ENCODE peak calls at places on chromosome 1, in ten cellular contexts. V is lower lobe of right lung; T is dorsolateral prefrontal cortex; K is MG63; Z is AG04450; X is testis; D is ovary; A is left ventricle myocardium inferior; P is CD8-positive, alpha-beta T cell; S is adrenal gland. L is an unnamed sample.

GRCh38 chr1:91730781-91731732 is 154.9 kb downstream of the TGFBR3 start:
- DNase-seq in D (peak; percentile 54), X (no peak), K (peak; percentile 41), V (peak; percentile 79), T (no peak), S (peak; percentile 88), A (peak; percentile 58), P (peak; percentile 30), Z (no peak), L (peak; percentile 62)

GRCh38 chr1:87644500-87645245 is 316.0 kb downstream of the LMO4 start:
- DNase-seq in V (no peak), Z (no peak), A (no peak), X (no peak), T (no peak), P (no peak), S (no peak), K (no peak), D (no peak), L (peak; percentile 44)

GRCh38 chr1:4655674-4656532 is 1.5 kb downstream of the AJAP1 start:
- DNase-seq in S (peak; percentile 18), D (peak; percentile 88), P (no peak), K (peak; percentile 62), A (peak; percentile 41), T (peak; percentile 93), X (peak; percentile 85), V (no peak), Z (no peak), L (peak; percentile 30)

GRCh38 chr1:50915621-50916020 is 44.4 kb downstream of the FAF1 start:
- DNase-seq in A (no peak), S (no peak), D (no peak), K (no peak), T (no peak), X (no peak), Z (no peak), P (no peak), V (no peak), L (no peak)

GRCh38 chr1:235759336-235759735 is 107.4 kb downstream of the LYST start:
- DNase-seq in S (no peak), D (no peak), K (no peak), X (no peak), Z (no peak), T (no peak), P (no peak), V (no peak), A (no peak), L (no peak)

GRCh38 chr1:147388969-147389368 is 146.5 kb downstream of the CHD1L start:
- DNase-seq in X (no peak), S (no peak), Z (no peak), T (no peak), V (no peak), P (no peak), D (no peak), A (no peak), K (no peak), L (no peak)

GRCh38 chr1:60277269-60277668 is 203.7 kb upstream of the C1orf87 start:
- DNase-seq in T (no peak), P (no peak), S (no peak), V (no peak), K (no peak), Z (no peak), X (no peak), D (no peak), A (no peak), L (no peak)

GRCh38 chr1:9120312-9120958 is 8.5 kb downstream of the GPR157 start:
- DNase-seq in T (no peak), V (peak; percentile 28), K (no peak), S (no peak), D (no peak), Z (no peak), X (no peak), A (no peak), P (no peak), L (no peak)

GRCh38 chr1:162387226-162388082 is 5.9 kb downstream of the C1orf226 start:
- DNase-seq in D (peak; percentile 67), X (peak; percentile 9), V (no peak), A (no peak), Z (no peak), P (no peak), S (no peak), T (no peak), K (no peak), L (no peak)

GRCh38 chr1:193458628-193459027 is 272.2 kb upstream of the B3GALT2 start:
- DNase-seq in A (no peak), S (no peak), V (no peak), K (no peak), Z (no peak), D (no peak), T (no peak), X (no peak), P (no peak), L (peak; percentile 39)

GRCh38 chr1:108540977-108541376 is 18.9 kb upstream of the EEIG2 start:
- DNase-seq in D (no peak), X (no peak), A (no peak), T (no peak), V (no peak), K (no peak), P (no peak), S (no peak), Z (no peak), L (no peak)

GRCh38 chr1:63774617-63775417 is 1.0 kb downstream of the ROR1 start:
- DNase-seq in Z (no peak), D (peak; percentile 66), X (peak; percentile 59), V (peak; percentile 59), P (no peak), S (no peak), K (peak; percentile 53), T (peak; percentile 34), A (peak; percentile 43), L (no peak)

GRCh38 chr1:229132106-229132443 is 138.8 kb upstream of the RAB4A start:
- DNase-seq in T (no peak), X (no peak), K (no peak), S (no peak), D (no peak), A (no peak), V (no peak), Z (no peak), P (no peak), L (no peak)

GRCh38 chr1:41021526-41022308 is at the start of gene SLFNL1:
- DNase-seq in Z (peak; percentile 30), D (no peak), T (no peak), V (no peak), A (peak; percentile 40), S (no peak), K (peak; percentile 29), X (peak; percentile 21), P (no peak), L (no peak)

DNA sequence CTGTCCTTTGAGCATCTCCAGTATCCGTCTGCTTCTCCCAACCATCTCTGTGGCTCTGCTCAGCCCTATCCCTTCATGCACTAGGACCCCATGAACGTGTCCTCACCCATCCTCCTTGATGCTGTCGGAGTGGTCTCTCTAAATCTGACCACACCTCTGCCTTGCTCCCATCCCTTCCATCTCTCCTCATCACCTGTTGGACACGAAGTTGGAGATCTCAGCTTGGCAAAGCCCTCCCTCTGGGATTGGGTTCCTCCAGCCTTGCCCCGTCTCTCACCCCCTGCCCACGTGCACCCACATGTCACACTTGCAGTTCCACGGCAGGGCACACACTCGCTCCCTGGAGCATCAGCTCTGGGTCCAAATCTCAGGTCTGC is 135.7 kb downstream of the ACTL8 start:
- DNase-seq in A (no peak), D (no peak), T (no peak), P (no peak), Z (no peak), S (no peak), X (no peak), K (no peak), V (no peak), L (no peak)
- H3K27me3 ChIP-seq in A (peaks cover 37% of the 10 kb centered on the region), D (no peaks in the 10 kb centered on the region), T (peaks cover 3% of the 10 kb centered on the region), P (no peaks in the 10 kb centered on the region), Z (peaks cover 22% of the 10 kb centered on the region), S (peaks cover 6% of the 10 kb centered on the region), X (no peaks in the 10 kb centered on the region), K (no peaks in the 10 kb centered on the region), V (peaks cover 26% of the 10 kb centered on the region), L (no peaks in the 10 kb centered on the region)

GRCh38 chr1:31689821-31690220 is 14.0 kb downstream of the COL16A1 start:
- DNase-seq in P (no peak), K (no peak), V (no peak), D (no peak), T (no peak), A (no peak), X (no peak), S (no peak), Z (peak; percentile 85), L (peak; percentile 95)

GRCh38 chr1:31690921-31691320 is 12.9 kb downstream of the COL16A1 start:
- DNase-seq in V (no peak), P (no peak), S (no peak), T (no peak), K (no peak), D (no peak), A (no peak), X (no peak), Z (no peak), L (no peak)

GRCh38 chr1:31691951-31692350 is 11.9 kb downstream of the COL16A1 start:
- DNase-seq in P (no peak), Z (no peak), X (no peak), V (no peak), T (no peak), A (no peak), K (no peak), S (no peak), D (no peak), L (no peak)

GRCh38 chr1:31689394-31689793 is 14.4 kb downstream of the COL16A1 start:
- DNase-seq in D (no peak), X (peak; percentile 50), K (no peak), A (no peak), Z (no peak), S (no peak), T (no peak), P (no peak), V (no peak), L (no peak)

DNA sequence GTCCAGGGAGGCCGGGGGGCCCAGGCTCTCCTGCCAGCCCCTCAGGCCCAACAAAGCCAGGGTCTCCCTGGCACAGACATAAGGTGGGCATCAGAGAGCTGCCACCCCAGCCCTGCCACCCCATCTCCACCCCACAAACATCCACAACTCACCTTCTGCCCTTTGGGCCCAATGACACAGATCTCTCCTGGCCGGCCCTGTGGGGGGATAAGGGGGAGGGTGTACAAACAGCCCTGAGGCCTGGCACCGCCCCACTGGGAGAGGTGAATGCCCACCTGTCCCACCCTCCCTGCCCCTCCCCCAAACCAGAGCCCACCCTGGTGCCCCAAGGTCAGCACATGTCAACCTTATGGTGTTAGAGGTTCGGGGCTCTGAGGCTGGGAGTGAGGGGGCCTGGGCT is 12.4 kb downstream of the COL16A1 start:
- DNase-seq in S (no peak), Z (no peak), A (no peak), P (no peak), K (no peak), V (no peak), X (no peak), T (no peak), D (no peak), L (no peak)
- H3K27me3 ChIP-seq in S (no peaks in the 10 kb centered on the region), Z (no peaks in the 10 kb centered on the region), A (no peaks in the 10 kb centered on the region), P (no peaks in the 10 kb centered on the region), K (no peaks in the 10 kb centered on the region), V (peaks cover 10% of the 10 kb centered on the region), X (no peaks in the 10 kb centered on the region), T (no peaks in the 10 kb centered on the region), D (no peaks in the 10 kb centered on the region), L (no peaks in the 10 kb centered on the region)

GRCh38 chr1:205346956-205347574 is 9.7 kb downstream of the KLHDC8A start:
- DNase-seq in A (no peak), S (no peak), X (no peak), V (no peak), K (no peak), D (no peak), P (no peak), Z (no peak), T (no peak), L (peak; percentile 92)
- H3K27me3 ChIP-seq in A (peaks cover 64% of the 10 kb centered on the region), S (peaks cover 6% of the 10 kb centered on the region), X (no peaks in the 10 kb centered on the region), V (peaks cover 45% of the 10 kb centered on the region), K (peaks cover 25% of the 10 kb centered on the region), D (no peaks in the 10 kb centered on the region), P (peaks cover 14% of the 10 kb centered on the region), Z (peaks cover 66% of the 10 kb centered on the region), T (peaks cover 19% of the 10 kb centered on the region), L (peaks cover 9% of the 10 kb centered on the region)

GRCh38 chr1:57423135-57424131 is at the start of gene DAB1:
- DNase-seq in S (no peak), T (no peak), V (no peak), P (no peak), A (no peak), Z (no peak), K (peak; percentile 8), D (no peak), X (peak; percentile 21), L (no peak)
- H3K27me3 ChIP-seq in S (peaks cover 41% of the 10 kb centered on the region), T (peaks cover 53% of the 10 kb centered on the region), V (peaks cover 69% of the 10 kb centered on the region), P (peaks cover 12% of the 10 kb centered on the region), A (peaks cover 72% of the 10 kb centered on the region), Z (peaks cover 50% of the 10 kb centered on the region), K (peaks cover 57% of the 10 kb centered on the region), D (no peaks in the 10 kb centered on the region), X (no peaks in the 10 kb centered on the region), L (peaks cover 22% of the 10 kb centered on the region)